ENCODE peak calls at places on chromosomes 4 and X, in eight cellular contexts. One of them, this sample, is unnamed.
A peak's percentile ranks its signal among the peaks of the same experiment; 100 is the strongest.

GRCh38 chr4:156896536-156896935 is 75.1 kb downstream of the PDGFC start:
- DNase-seq in stimulated activated naive B cell treated with anti-CD40 and anti-IgM and Interleukin-4, amounts not matched to agents 10 μg/mL and 1 μg/mL and 100 μg/mL, for 72 hours: no peak
- DNase-seq in COR-L47: no peak
- DNase-seq in GM13977: no peak
- DNase-seq in M059J: peak; percentile 30
- DNase-seq in G401: no peak
- DNase-seq in NCI-H2081: no peak
- DNase-seq in hypothalamus: no peak
- DNase-seq in this sample: no peak

GRCh38 chrX:94107981-94108380 is 434.0 kb downstream of the FAM133A start:
- DNase-seq in stimulated activated naive B cell treated with anti-CD40 and anti-IgM and Interleukin-4, amounts not matched to agents 10 μg/mL and 1 μg/mL and 100 μg/mL, for 72 hours: no peak
- DNase-seq in COR-L47: no peak
- DNase-seq in GM13977: no peak
- DNase-seq in M059J: no peak
- DNase-seq in G401: no peak
- DNase-seq in NCI-H2081: no peak
- DNase-seq in hypothalamus: no peak
- DNase-seq in this sample: no peak

GRCh38 chrX:7088968-7089615 is 58.4 kb upstream of the STS start:
- DNase-seq in stimulated activated naive B cell treated with anti-CD40 and anti-IgM and Interleukin-4, amounts not matched to agents 10 μg/mL and 1 μg/mL and 100 μg/mL, for 72 hours: no peak
- DNase-seq in COR-L47: peak; percentile 4
- DNase-seq in GM13977: peak; percentile 28
- DNase-seq in M059J: no peak
- DNase-seq in G401: no peak
- DNase-seq in NCI-H2081: peak; percentile 45
- DNase-seq in hypothalamus: no peak
- DNase-seq in this sample: peak; percentile 50

GRCh38 chr4:23770011-23770410 is 119.8 kb downstream of the PPARGC1A start:
- DNase-seq in stimulated activated naive B cell treated with anti-CD40 and anti-IgM and Interleukin-4, amounts not matched to agents 10 μg/mL and 1 μg/mL and 100 μg/mL, for 72 hours: no peak
- DNase-seq in COR-L47: no peak
- DNase-seq in GM13977: no peak
- DNase-seq in M059J: peak; percentile 67
- DNase-seq in G401: no peak
- DNase-seq in NCI-H2081: no peak
- DNase-seq in hypothalamus: no peak
- DNase-seq in this sample: no peak

GRCh38 chr4:99507762-99508161 is 3.1 kb upstream of the C4orf17 start:
- DNase-seq in stimulated activated naive B cell treated with anti-CD40 and anti-IgM and Interleukin-4, amounts not matched to agents 10 μg/mL and 1 μg/mL and 100 μg/mL, for 72 hours: no peak
- DNase-seq in COR-L47: no peak
- DNase-seq in GM13977: no peak
- DNase-seq in M059J: peak; percentile 2
- DNase-seq in G401: no peak
- DNase-seq in NCI-H2081: no peak
- DNase-seq in hypothalamus: no peak
- DNase-seq in this sample: peak; percentile 25

GRCh38 chr4:16196482-16197393 is 29.5 kb downstream of the TAPT1 start:
- DNase-seq in stimulated activated naive B cell treated with anti-CD40 and anti-IgM and Interleukin-4, amounts not matched to agents 10 μg/mL and 1 μg/mL and 100 μg/mL, for 72 hours: no peak
- DNase-seq in COR-L47: peak; percentile 64
- DNase-seq in GM13977: no peak
- DNase-seq in M059J: peak; percentile 82
- DNase-seq in G401: no peak
- DNase-seq in NCI-H2081: peak; percentile 77
- DNase-seq in hypothalamus: no peak
- DNase-seq in this sample: no peak

GRCh38 chr4:142427456-142427855 is 418.6 kb downstream of the INPP4B start:
- DNase-seq in stimulated activated naive B cell treated with anti-CD40 and anti-IgM and Interleukin-4, amounts not matched to agents 10 μg/mL and 1 μg/mL and 100 μg/mL, for 72 hours: no peak
- DNase-seq in COR-L47: no peak
- DNase-seq in GM13977: no peak
- DNase-seq in M059J: no peak
- DNase-seq in G401: no peak
- DNase-seq in NCI-H2081: no peak
- DNase-seq in hypothalamus: no peak
- DNase-seq in this sample: no peak

GRCh38 chr4:46196086-46196485 is 72.2 kb upstream of the GABRG1 start:
- DNase-seq in stimulated activated naive B cell treated with anti-CD40 and anti-IgM and Interleukin-4, amounts not matched to agents 10 μg/mL and 1 μg/mL and 100 μg/mL, for 72 hours: no peak
- DNase-seq in COR-L47: no peak
- DNase-seq in GM13977: no peak
- DNase-seq in M059J: no peak
- DNase-seq in G401: no peak
- DNase-seq in NCI-H2081: no peak
- DNase-seq in hypothalamus: no peak
- DNase-seq in this sample: no peak

GRCh38 chr4:7105261-7105660 is 37.4 kb upstream of the GRPEL1 start:
- DNase-seq in stimulated activated naive B cell treated with anti-CD40 and anti-IgM and Interleukin-4, amounts not matched to agents 10 μg/mL and 1 μg/mL and 100 μg/mL, for 72 hours: no peak
- DNase-seq in COR-L47: no peak
- DNase-seq in GM13977: no peak
- DNase-seq in M059J: peak; percentile 13
- DNase-seq in G401: no peak
- DNase-seq in NCI-H2081: no peak
- DNase-seq in hypothalamus: no peak
- DNase-seq in this sample: no peak

GRCh38 chr4:10157478-10158354 is 41.1 kb upstream of the WDR1 start:
- DNase-seq in stimulated activated naive B cell treated with anti-CD40 and anti-IgM and Interleukin-4, amounts not matched to agents 10 μg/mL and 1 μg/mL and 100 μg/mL, for 72 hours: peak; percentile 20
- DNase-seq in COR-L47: peak; percentile 72
- DNase-seq in GM13977: peak; percentile 75
- DNase-seq in M059J: peak; percentile 77
- DNase-seq in G401: peak; percentile 80
- DNase-seq in NCI-H2081: peak; percentile 69
- DNase-seq in hypothalamus: peak; percentile 18
- DNase-seq in this sample: no peak

GRCh38 chrX:18681996-18682395 is 10.1 kb upstream of the RS1 start:
- DNase-seq in stimulated activated naive B cell treated with anti-CD40 and anti-IgM and Interleukin-4, amounts not matched to agents 10 μg/mL and 1 μg/mL and 100 μg/mL, for 72 hours: no peak
- DNase-seq in COR-L47: no peak
- DNase-seq in GM13977: no peak
- DNase-seq in M059J: no peak
- DNase-seq in G401: peak; percentile 29
- DNase-seq in NCI-H2081: no peak
- DNase-seq in hypothalamus: no peak
- DNase-seq in this sample: no peak